ENCODE peak calls at places on chromosomes 16 and 17, in five cellular contexts. G is A549, X is tibial nerve, Y is stomach, R is right lobe of liver. D is an unnamed sample.

GRCh38 chr16:84239186-84239790 is 524 bp downstream of the KCNG4 start:
- DNase-seq in G (no peak), X (no peak), Y (no peak), R (no peak), D (no peak)

GRCh38 chr16:85148959-85149358 is 36.7 kb upstream of the CIBAR2 start:
- DNase-seq in G (no peak), X (no peak), Y (no peak), R (no peak), D (no peak)

GRCh38 chr17:69870751-69871199 is 204.2 kb upstream of the KCNJ16 start:
- DNase-seq in G (no peak), X (no peak), Y (no peak), R (no peak), D (no peak)

GRCh38 chr16:19769239-19769638 is 51.2 kb downstream of the IQCK start:
- DNase-seq in G (no peak), X (no peak), Y (no peak), R (no peak), D (no peak)

GRCh38 chr16:1071009-1071408 is 1.5 kb upstream of the SSTR5 start:
- DNase-seq in G (no peak), X (no peak), Y (no peak), R (no peak), D (no peak)

GRCh38 chr17:81518785-81519283 is 6.2 kb upstream of the ACTG1 start:
- DNase-seq in G (peak), X (no peak), Y (peak), R (peak), D (no peak)

GRCh38 chr17:4836221-4836620 is 3.1 kb downstream of the MINK1 start:
- DNase-seq in G (no peak), X (no peak), Y (no peak), R (no peak), D (no peak)

GRCh38 chr17:63405741-63406261 is 40.3 kb downstream of the CYB561 start:
- DNase-seq in G (peak), X (no peak), Y (no peak), R (no peak), D (no peak)

GRCh38 chr17:69945698-69946185 is 129.3 kb upstream of the KCNJ16 start:
- DNase-seq in G (no peak), X (no peak), Y (no peak), R (no peak), D (no peak)

GRCh38 chr17:30170415-30170987 is 53.9 kb downstream of the NSRP1 start:
- DNase-seq in G (no peak), X (no peak), Y (no peak), R (no peak), D (no peak)

GRCh38 chr16:75559002-75559401 is 3.0 kb upstream of the TMEM231 start:
- DNase-seq in G (no peak), X (no peak), Y (no peak), R (no peak), D (no peak)

DNA sequence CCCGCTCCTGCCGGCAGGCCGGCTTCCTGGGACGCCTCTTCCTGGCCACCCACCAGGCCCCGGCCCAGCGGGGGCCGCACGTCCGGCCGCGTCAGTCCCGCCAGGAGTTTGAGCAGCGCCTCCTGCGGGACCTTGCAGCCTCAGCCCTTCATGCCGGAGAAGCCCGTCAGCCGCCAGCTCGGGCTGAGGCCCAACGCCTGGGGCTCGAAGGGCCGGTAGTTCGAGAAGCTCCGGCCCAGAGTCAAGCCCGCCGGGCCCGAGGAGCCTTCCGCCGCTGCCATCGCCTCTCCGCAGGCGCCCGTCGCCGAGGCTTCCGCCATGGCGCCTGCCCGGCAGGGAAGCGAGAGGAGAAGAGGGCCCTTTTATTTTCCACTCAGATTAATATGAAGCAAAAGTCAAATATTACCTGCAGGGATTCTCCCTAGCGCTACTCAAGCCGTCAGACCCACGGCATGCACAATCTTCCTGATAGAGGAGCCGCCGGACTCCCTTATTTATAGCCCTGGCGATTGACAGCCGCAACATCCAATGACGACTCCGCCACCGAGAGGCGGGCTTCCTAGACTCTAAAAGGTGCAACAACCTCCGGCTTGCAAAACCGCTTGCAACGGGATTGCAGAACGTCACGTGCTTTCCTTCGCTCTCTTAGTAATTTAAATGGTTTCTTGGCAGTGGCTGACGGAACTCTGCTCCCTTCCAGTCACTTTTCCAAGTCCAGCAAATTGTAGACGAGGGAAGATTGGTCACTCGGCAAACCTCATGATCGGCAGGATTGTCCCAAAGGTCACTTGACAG is at the start of gene SEPHS2:
- DNase-seq in G (peak), X (peak), Y (peak), R (peak), D (peak)
- TF ChIP-seq POLR2A in G (peak), X (peak), Y (peak), R (peak), D (peak)

GRCh38 chr17:15448580-15448956 is 18.9 kb downstream of the CDRT4 start:
- DNase-seq in G (no peak), X (no peak), Y (no peak), R (no peak), D (peak)
- H3K27ac ChIP-seq in G (no peak), X (peak), Y (no peak), R (peak), D (peak)

GRCh38 chr17:7404737-7405412 is 978 bp upstream of the TMEM256 start:
- DNase-seq in G (peak), X (peak), Y (peak), R (peak), D (peak)
- TF ChIP-seq POLR2A in G (peak), X (peak), Y (no peak), R (peak), D (no peak)

GRCh38 chr17:46157443-46158107 is 35.7 kb downstream of the KANSL1 start:
- DNase-seq in G (no peak), X (no peak), Y (no peak), R (no peak), D (no peak)
- H3K27ac ChIP-seq in G (no peak), X (peak), Y (no peak), R (no peak), D (peak)

GRCh38 chr16:4937782-4938682 is 1.1 kb upstream of the PPL start:
- DNase-seq in G (no peak), X (no peak), Y (no peak), R (peak), D (no peak)

GRCh38 chr16:4938683-4939030 is 1.7 kb upstream of the PPL start:
- DNase-seq in G (no peak), X (no peak), Y (no peak), R (no peak), D (no peak)

GRCh38 chr16:4935231-4935855 is 1.6 kb downstream of the PPL start:
- DNase-seq in G (no peak), X (peak), Y (peak), R (peak), D (peak)

GRCh38 chr16:4936181-4936990 is 562 bp downstream of the PPL start:
- DNase-seq in G (no peak), X (no peak), Y (peak), R (peak), D (peak)

DNA sequence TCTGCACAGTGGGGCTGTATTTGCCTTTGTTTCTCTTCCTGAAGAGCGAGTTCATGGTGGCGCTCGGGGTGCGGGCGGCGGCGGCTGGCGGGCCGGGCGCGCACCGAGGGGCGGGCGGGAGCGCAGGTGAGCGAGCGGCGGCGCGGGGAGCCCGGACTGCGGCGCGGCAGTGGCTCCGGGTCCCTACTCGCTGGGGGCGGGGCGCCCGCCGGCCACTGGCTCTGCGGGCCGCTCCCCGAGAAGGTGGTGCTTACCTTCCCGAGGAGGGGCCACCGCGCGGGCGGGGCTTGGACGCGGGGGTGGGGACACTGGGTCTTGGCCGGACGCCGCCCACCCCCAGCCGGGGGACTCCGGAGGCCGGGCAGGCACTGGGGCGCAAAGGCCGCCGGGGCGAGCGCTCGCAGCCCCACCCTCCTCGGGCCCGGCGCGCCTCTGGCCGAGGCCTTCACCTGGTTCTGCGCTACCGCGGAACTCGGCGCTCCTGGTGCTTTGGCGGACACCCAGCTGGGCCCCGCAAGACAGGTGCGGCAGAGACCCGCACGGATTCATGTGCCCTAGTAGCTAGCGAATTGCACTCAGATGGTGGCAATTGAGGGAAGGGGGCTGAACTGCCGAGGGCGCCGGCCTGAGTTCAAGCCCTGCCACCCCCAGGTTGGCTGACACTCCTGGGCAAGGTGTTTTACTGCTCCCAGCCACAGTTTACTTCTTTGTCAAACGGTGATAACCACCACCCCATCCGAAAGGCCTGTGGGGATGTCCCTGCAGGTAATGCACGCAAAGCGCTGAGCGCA is at the start of gene PPL:
- DNase-seq in G (no peak), X (peak), Y (peak), R (peak), D (peak)
- TF ChIP-seq POLR2A in G (peak), X (no peak), Y (no peak), R (peak), D (no peak)

DNA sequence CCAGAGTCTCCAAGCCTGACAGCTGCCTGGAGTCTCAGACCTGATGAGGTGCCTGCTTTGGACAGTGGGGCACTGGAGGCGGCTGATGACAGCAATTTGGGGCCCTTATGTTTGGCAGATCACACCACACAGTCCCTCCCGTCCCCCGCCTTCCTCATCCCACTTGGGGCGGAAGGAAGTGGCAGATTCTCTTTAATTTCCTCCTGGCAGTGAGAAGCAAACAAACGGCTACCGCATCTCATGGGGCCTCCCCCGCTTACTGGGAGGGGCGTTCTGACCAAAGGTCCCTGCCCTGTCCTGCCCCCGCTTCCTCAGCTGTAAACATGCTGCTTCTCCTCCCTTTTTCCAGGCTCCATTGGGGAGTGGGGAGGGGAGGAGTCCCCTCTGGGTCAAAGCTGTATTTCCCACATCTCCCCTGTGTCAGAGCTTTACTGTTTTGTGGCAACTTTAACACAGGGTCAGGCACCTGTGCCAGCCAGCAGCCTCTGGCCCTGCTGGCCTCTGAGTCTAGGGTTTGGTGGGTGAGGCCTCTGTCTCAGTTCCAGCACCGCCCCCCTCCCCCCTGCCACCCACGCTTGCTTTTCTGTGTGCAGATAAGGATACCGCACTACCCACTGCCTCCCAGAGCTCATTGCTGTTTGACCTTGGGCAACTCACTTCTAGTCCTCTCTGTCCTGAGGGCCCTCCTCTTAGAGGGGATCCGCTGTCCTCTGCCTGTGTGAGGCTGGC is 5.4 kb upstream of the NFATC3 start:
- DNase-seq in G (no peak), X (peak), Y (peak), R (peak), D (peak)
- H3K27ac ChIP-seq in G (no peak), X (peak), Y (peak), R (peak), D (peak)

GRCh38 chr17:32482568-32483320 is 4.0 kb upstream of the CDK5R1 start:
- DNase-seq in G (no peak), X (no peak), Y (no peak), R (no peak), D (peak)
- TF ChIP-seq POLR2A in G (no peak), X (no peak), Y (no peak), R (no peak), D (no peak)

DNA sequence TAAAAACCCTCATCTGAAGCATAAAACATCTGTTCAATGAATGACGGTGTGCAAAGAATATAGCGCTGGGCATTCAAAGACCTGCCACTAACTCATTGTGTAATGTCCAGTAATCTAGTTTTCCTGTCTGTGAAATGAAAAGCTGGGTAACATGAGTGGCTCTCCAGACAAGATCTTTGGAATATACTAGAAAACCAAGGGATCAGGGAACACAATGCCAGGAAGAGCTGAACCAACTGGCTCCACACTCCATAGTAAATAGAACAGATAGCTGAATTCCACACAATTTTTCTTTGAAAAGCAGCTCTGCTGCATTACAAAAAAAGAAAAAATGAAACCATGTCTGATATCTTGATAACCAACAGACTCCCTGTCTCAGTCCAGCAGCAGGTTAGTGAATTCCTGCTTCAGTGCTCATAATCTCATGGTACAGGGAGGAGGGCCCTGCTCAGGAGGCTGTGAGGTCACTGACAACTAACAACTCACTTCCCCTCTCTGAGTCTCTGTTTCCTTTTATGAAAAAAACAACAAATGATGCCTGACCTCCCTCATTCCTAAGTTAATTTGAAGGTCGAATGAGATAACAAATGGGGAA is 97.1 kb downstream of the CDH11 start:
- DNase-seq in G (no peak), X (no peak), Y (no peak), R (no peak), D (no peak)
- H3K27ac ChIP-seq in G (no peak), X (peak), Y (no peak), R (no peak), D (no peak)

D was measured in sigmoid colon.